ENCODE peak calls at places on chromosomes 4 and X, in nine cellular contexts. F is Right ventricle myocardium superior; Y is lower lobe of right lung; V is D341Med; D is T-helper 2 cell; X is hypothalamus; G is GM13976; E is naive thymus-derived CD8-positive, alpha-beta T cell; C is GM13977. I is an unnamed sample.

GRCh38 chr4:82388405-82388804 is 14.6 kb upstream of the HNRNPD start:
- DNase-seq in F (no peak), Y (no peak), V (no peak), D (no peak), X (no peak), G (no peak), E (no peak), C (no peak), I (no peak)

GRCh38 chrX:85221361-85221760 is 22.2 kb downstream of the SATL1 start:
- DNase-seq in F (no peak), Y (no peak), V (no peak), D (no peak), X (no peak), G (no peak), E (no peak), C (no peak), I (no peak)

GRCh38 chrX:115939636-115940160 is 230.8 kb upstream of the AGTR2 start:
- DNase-seq in F (no peak), Y (no peak), V (no peak), D (no peak), X (no peak), G (peak), E (no peak), C (peak), I (no peak)

GRCh38 chrX:72045552-72046277 is 86.0 kb downstream of the RTL5 start:
- DNase-seq in F (no peak), Y (no peak), V (peak), D (no peak), X (no peak), G (no peak), E (no peak), C (no peak), I (no peak)

GRCh38 chrX:150841466-150842197 is 56.8 kb downstream of the CD99L2 start:
- DNase-seq in F (no peak), Y (no peak), V (no peak), D (no peak), X (no peak), G (no peak), E (no peak), C (no peak), I (no peak)

GRCh38 chr4:186021461-186022167 is 47.3 kb upstream of the TLR3 start:
- DNase-seq in F (peak), Y (no peak), V (peak), D (no peak), X (peak), G (peak), E (no peak), C (peak), I (no peak)

GRCh38 chr4:171876636-171877035 is 63.4 kb downstream of the GALNTL6 start:
- DNase-seq in F (no peak), Y (no peak), V (no peak), D (no peak), X (no peak), G (no peak), E (no peak), C (no peak), I (no peak)

GRCh38 chr4:88623097-88623496 is 30.8 kb downstream of the HERC3 start:
- DNase-seq in F (no peak), Y (no peak), V (no peak), D (no peak), X (no peak), G (no peak), E (no peak), C (no peak), I (no peak)

GRCh38 chrX:15914486-15914885 is 59.9 kb upstream of the AP1S2 start:
- DNase-seq in F (no peak), Y (no peak), V (no peak), D (no peak), X (no peak), G (no peak), E (no peak), C (no peak), I (no peak)

GRCh38 chrX:150872773-150873336 is 25.6 kb downstream of the CD99L2 start:
- DNase-seq in F (no peak), Y (no peak), V (no peak), D (no peak), X (no peak), G (no peak), E (no peak), C (no peak), I (peak)

GRCh38 chrX:49876750-49877149 is 2.5 kb upstream of the USP27X start:
- DNase-seq in F (no peak), Y (no peak), V (peak), D (no peak), X (no peak), G (peak), E (no peak), C (peak), I (no peak)

GRCh38 chr4:104508224-104508623 is 13.5 kb upstream of the CXXC4 start:
- DNase-seq in F (no peak), Y (no peak), V (no peak), D (no peak), X (no peak), G (no peak), E (no peak), C (no peak), I (no peak)

GRCh38 chr4:156775803-156776202 is 195.8 kb downstream of the PDGFC start:
- DNase-seq in F (no peak), Y (no peak), V (no peak), D (no peak), X (no peak), G (peak), E (no peak), C (no peak), I (no peak)

GRCh38 chr4:182918044-182918607 is 940 bp upstream of the DCTD start:
- DNase-seq in F (no peak), Y (no peak), V (no peak), D (no peak), X (no peak), G (no peak), E (no peak), C (no peak), I (no peak)

GRCh38 chrX:80237072-80237471 is 183.2 kb upstream of the TENT5D start:
- DNase-seq in F (no peak), Y (no peak), V (no peak), D (no peak), X (no peak), G (no peak), E (no peak), C (no peak), I (no peak)

GRCh38 chr4:76767983-76768382 is 130.0 kb downstream of the SOWAHB start:
- DNase-seq in F (no peak), Y (no peak), V (no peak), D (no peak), X (no peak), G (no peak), E (no peak), C (no peak), I (no peak)

GRCh38 chrX:17812763-17813162 is 48.3 kb downstream of the RAI2 start:
- DNase-seq in F (no peak), Y (no peak), V (peak), D (no peak), X (no peak), G (no peak), E (no peak), C (no peak), I (no peak)

GRCh38 chr4:142637654-142638053 is 208.4 kb downstream of the INPP4B start:
- DNase-seq in F (no peak), Y (no peak), V (no peak), D (no peak), X (no peak), G (no peak), E (no peak), C (no peak), I (no peak)

GRCh38 chr4:185541251-185541671 is 6.0 kb upstream of the PDLIM3 start:
- DNase-seq in F (peak), Y (no peak), V (no peak), D (no peak), X (no peak), G (no peak), E (no peak), C (no peak), I (no peak)

GRCh38 chr4:61375316-61375715 is 175.2 kb downstream of the ADGRL3 start:
- DNase-seq in F (no peak), Y (no peak), V (no peak), D (no peak), X (no peak), G (no peak), E (no peak), C (no peak), I (no peak)

I was measured in psoas muscle.